ENCODE peak calls at places on chromosomes 7 and 10, in ten cellular contexts. One of them, this sample, is unnamed.

GRCh38 chr7:371119-371778 is 81.3 kb downstream of the FOXL3 start:
- DNase-seq in spleen: peak; percentile 59
- DNase-seq in adrenal gland: peak; percentile 2
- DNase-seq in body of pancreas: peak; percentile 47
- DNase-seq in heart left ventricle: no peak
- DNase-seq in IMR-90: no peak
- DNase-seq in A549: peak; percentile 48
- DNase-seq in right lobe of liver: peak; percentile 67
- DNase-seq in tibial nerve: no peak
- DNase-seq in transverse colon: peak; percentile 57
- DNase-seq in this sample: no peak

GRCh38 chr10:7491949-7492659 is 81.3 kb upstream of the SFMBT2 start:
- DNase-seq in transverse colon: no peak
- DNase-seq in IMR-90: no peak
- DNase-seq in body of pancreas: no peak
- DNase-seq in right lobe of liver: no peak
- DNase-seq in adrenal gland: no peak
- DNase-seq in heart left ventricle: no peak
- DNase-seq in A549: no peak
- DNase-seq in spleen: no peak
- DNase-seq in tibial nerve: no peak
- DNase-seq in this sample: no peak

GRCh38 chr7:102286237-102287081 is at the start of gene SH2B2:
- DNase-seq in spleen: peak; percentile 93
- DNase-seq in A549: no peak
- DNase-seq in IMR-90: peak; percentile 49
- DNase-seq in transverse colon: peak; percentile 74
- DNase-seq in body of pancreas: peak; percentile 79
- DNase-seq in right lobe of liver: peak; percentile 80
- DNase-seq in heart left ventricle: peak; percentile 79
- DNase-seq in tibial nerve: peak; percentile 61
- DNase-seq in adrenal gland: peak; percentile 75
- DNase-seq in this sample: no peak

GRCh38 chr7:31741852-31742251 is 54.8 kb downstream of the PPP1R17 start:
- DNase-seq in heart left ventricle: no peak
- DNase-seq in adrenal gland: no peak
- DNase-seq in IMR-90: no peak
- DNase-seq in right lobe of liver: no peak
- DNase-seq in body of pancreas: no peak
- DNase-seq in A549: no peak
- DNase-seq in transverse colon: no peak
- DNase-seq in spleen: no peak
- DNase-seq in tibial nerve: no peak
- DNase-seq in this sample: no peak

GRCh38 chr10:79387974-79388850 is 40.9 kb downstream of the PPIF start:
- DNase-seq in right lobe of liver: peak; percentile 31
- DNase-seq in adrenal gland: no peak
- DNase-seq in spleen: peak; percentile 51
- DNase-seq in transverse colon: peak; percentile 5
- DNase-seq in tibial nerve: no peak
- DNase-seq in heart left ventricle: no peak
- DNase-seq in A549: no peak
- DNase-seq in body of pancreas: no peak
- DNase-seq in IMR-90: no peak
- DNase-seq in this sample: no peak

GRCh38 chr10:78617633-78618032 is 451.1 kb upstream of the ZMIZ1 start:
- DNase-seq in adrenal gland: no peak
- DNase-seq in IMR-90: no peak
- DNase-seq in tibial nerve: no peak
- DNase-seq in spleen: no peak
- DNase-seq in heart left ventricle: no peak
- DNase-seq in right lobe of liver: no peak
- DNase-seq in body of pancreas: no peak
- DNase-seq in transverse colon: peak; percentile 50
- DNase-seq in A549: no peak
- DNase-seq in this sample: no peak

GRCh38 chr7:112267944-112268691 is 61.6 kb downstream of the ZNF277 start:
- DNase-seq in body of pancreas: no peak
- DNase-seq in spleen: no peak
- DNase-seq in transverse colon: no peak
- DNase-seq in adrenal gland: no peak
- DNase-seq in heart left ventricle: no peak
- DNase-seq in right lobe of liver: no peak
- DNase-seq in tibial nerve: no peak
- DNase-seq in IMR-90: no peak
- DNase-seq in A549: no peak
- DNase-seq in this sample: no peak

GRCh38 chr7:12923971-12924370 is 236.5 kb downstream of the ARL4A start:
- DNase-seq in tibial nerve: no peak
- DNase-seq in body of pancreas: no peak
- DNase-seq in IMR-90: peak; percentile 10
- DNase-seq in transverse colon: no peak
- DNase-seq in right lobe of liver: no peak
- DNase-seq in spleen: no peak
- DNase-seq in A549: no peak
- DNase-seq in heart left ventricle: no peak
- DNase-seq in adrenal gland: no peak
- DNase-seq in this sample: no peak

GRCh38 chr7:130266961-130267321 is 278 bp downstream of the CPA2 start:
- DNase-seq in heart left ventricle: no peak
- DNase-seq in tibial nerve: no peak
- DNase-seq in right lobe of liver: no peak
- DNase-seq in transverse colon: no peak
- DNase-seq in A549: no peak
- DNase-seq in spleen: no peak
- DNase-seq in adrenal gland: no peak
- DNase-seq in IMR-90: no peak
- DNase-seq in body of pancreas: no peak
- DNase-seq in this sample: no peak

GRCh38 chr7:114539575-114539974 is 125.0 kb downstream of the FOXP2 start:
- DNase-seq in tibial nerve: peak; percentile 7
- DNase-seq in right lobe of liver: no peak
- DNase-seq in A549: no peak
- DNase-seq in spleen: no peak
- DNase-seq in body of pancreas: peak; percentile 8
- DNase-seq in IMR-90: peak; percentile 35
- DNase-seq in heart left ventricle: peak; percentile 23
- DNase-seq in adrenal gland: peak; percentile 7
- DNase-seq in transverse colon: peak; percentile 7
- DNase-seq in this sample: no peak

DNA sequence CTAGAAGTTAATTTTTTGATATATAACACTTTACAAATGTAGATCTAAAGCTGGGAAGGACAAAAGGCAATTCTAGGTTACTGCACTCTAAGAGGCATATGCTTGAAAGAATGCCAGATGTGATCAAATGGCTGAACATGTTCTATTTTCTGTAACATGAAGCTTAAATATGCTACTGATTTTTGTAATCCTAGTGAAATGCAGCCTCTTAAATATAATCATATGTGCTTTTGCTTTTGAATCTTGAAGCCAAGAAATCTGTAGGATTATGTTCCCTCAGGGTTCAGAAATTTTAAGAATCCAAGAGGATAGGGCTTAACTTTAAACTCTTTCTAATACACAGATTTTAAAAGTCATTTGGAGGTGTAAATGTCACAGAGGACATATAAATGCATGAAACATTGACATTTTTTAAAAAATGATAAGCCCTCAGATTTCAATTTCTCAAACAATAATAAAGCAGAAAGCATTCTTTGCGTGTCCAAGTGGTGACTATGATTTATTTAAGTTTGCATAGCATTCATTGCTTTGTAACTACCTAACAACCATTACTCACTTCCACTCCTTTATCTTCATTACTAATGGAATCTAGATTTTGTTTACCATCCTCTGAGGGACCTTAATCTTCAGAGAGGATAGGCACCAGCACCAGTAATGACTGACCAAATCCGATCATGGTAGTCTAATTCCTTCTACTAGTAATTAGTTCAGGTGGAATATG is 170.4 kb downstream of the MAGI2 start:
- DNase-seq in heart left ventricle: no peak
- DNase-seq in right lobe of liver: no peak
- DNase-seq in tibial nerve: no peak
- DNase-seq in adrenal gland: no peak
- DNase-seq in transverse colon: no peak
- DNase-seq in IMR-90: peak; percentile 91
- DNase-seq in spleen: no peak
- DNase-seq in body of pancreas: no peak
- DNase-seq in A549: no peak
- DNase-seq in this sample: no peak
- H3K4me3 ChIP-seq in heart left ventricle: no peak overlapping the region
- H3K4me3 ChIP-seq in right lobe of liver: no peak overlapping the region
- H3K4me3 ChIP-seq in tibial nerve: no peak overlapping the region
- H3K4me3 ChIP-seq in adrenal gland: no peak overlapping the region
- H3K4me3 ChIP-seq in transverse colon: no peak overlapping the region
- H3K4me3 ChIP-seq in IMR-90: no peak overlapping the region
- H3K4me3 ChIP-seq in spleen: no peak overlapping the region
- H3K4me3 ChIP-seq in body of pancreas: no peak overlapping the region
- H3K4me3 ChIP-seq in A549: no peak overlapping the region
- H3K4me3 ChIP-seq in this sample: no peak overlapping the region

DNA sequence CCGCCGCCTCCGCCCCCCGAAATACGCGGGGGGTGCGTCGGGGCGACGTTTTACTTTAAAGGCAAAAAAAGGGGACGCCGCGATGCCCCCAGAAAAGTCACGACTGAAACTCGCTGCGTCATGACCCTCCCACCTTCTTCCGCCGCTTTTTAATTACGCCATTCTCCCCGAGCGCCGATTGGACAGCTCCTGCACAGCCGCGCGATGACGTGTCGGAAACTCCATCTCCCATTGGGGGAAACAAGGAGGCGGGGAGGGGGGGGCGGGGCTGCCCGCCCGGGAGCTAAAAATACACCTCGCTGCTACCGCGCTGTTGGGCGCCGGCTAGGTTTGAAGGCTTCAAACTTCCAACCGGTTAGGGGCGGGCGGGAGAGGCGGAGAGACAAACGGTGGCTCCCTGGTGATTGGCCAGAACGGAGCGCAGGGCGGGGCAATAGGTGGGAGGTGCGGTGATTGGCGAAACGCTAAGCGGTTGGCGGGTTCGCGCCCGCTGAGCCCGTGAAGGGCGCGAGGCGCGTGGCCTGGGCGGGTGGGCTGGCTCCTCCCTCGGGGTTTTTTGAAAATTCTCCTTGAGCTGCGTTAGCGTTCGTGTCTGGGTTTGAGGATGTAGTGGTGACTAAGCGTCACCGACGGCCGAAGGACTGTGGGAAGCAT is at the start of gene RHEB:
- DNase-seq in spleen: peak; percentile 99
- DNase-seq in IMR-90: peak; percentile 99
- DNase-seq in tibial nerve: peak; percentile 97
- DNase-seq in transverse colon: peak; percentile 99
- DNase-seq in body of pancreas: peak; percentile 99
- DNase-seq in adrenal gland: peak; percentile 99
- DNase-seq in A549: peak; percentile 92
- DNase-seq in right lobe of liver: peak; percentile 99
- DNase-seq in heart left ventricle: peak; percentile 99
- DNase-seq in this sample: peak; percentile 98
- TF ChIP-seq POLR2A in spleen: no peak
- TF ChIP-seq POLR2A in IMR-90: no peak
- TF ChIP-seq POLR2A in tibial nerve: peak; percentile 43
- TF ChIP-seq POLR2A in transverse colon: peak; percentile 26
- TF ChIP-seq POLR2A in body of pancreas: peak; percentile 53
- TF ChIP-seq POLR2A in adrenal gland: peak; percentile 56
- TF ChIP-seq POLR2A in A549: no peak
- TF ChIP-seq POLR2A in right lobe of liver: no peak
- TF ChIP-seq POLR2A in heart left ventricle: no peak
- TF ChIP-seq POLR2A in this sample: no peak

DNA sequence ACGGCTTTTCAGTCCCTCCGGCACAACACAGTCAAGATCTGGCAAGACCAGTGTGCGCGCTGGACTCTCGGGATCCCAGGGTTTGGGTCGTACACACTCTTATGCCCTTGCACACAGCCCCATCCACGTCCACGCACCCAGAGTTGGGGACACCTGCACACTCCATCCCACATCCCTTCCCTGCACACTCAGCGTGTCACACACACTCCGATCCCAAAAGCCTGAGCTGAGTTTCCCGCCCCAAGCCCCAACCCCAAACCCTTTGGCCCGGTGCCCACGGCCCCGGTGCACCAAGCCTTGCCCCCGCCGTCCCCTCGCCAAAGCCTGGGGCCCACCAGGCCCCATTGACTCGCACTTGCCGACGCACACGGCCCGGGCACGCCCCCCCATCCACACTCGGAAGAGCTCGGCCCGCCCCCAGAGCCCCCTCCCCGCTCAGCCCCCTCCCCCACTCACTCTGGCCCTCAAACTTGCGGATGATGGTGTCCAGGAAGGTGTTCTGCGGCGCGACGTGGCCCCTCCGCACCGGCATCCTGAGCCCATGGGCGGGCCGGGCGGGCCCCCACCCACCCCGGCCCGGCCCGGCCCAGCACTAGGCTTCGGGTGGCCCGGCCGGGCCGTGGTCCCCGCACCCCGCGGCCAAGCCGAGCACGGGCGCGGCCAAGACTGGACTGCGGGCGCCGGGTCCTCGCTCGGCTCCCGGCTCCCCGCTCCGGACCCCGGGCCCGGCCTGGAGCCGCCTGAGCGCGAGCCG is 562 bp downstream of the KCNH2 start:
- DNase-seq in right lobe of liver: no peak
- DNase-seq in tibial nerve: no peak
- DNase-seq in A549: no peak
- DNase-seq in spleen: no peak
- DNase-seq in adrenal gland: no peak
- DNase-seq in IMR-90: no peak
- DNase-seq in heart left ventricle: peak; percentile 59
- DNase-seq in body of pancreas: no peak
- DNase-seq in transverse colon: no peak
- DNase-seq in this sample: no peak
- H3K4me3 ChIP-seq in right lobe of liver: no peak overlapping the region
- H3K4me3 ChIP-seq in tibial nerve: peak overlapping the region; percentile 21
- H3K4me3 ChIP-seq in A549: peak overlapping the region; percentile 60
- H3K4me3 ChIP-seq in spleen: no peak overlapping the region
- H3K4me3 ChIP-seq in adrenal gland: no peak overlapping the region
- H3K4me3 ChIP-seq in IMR-90: peak overlapping the region; percentile 11
- H3K4me3 ChIP-seq in heart left ventricle: peak overlapping the region; percentile 53
- H3K4me3 ChIP-seq in body of pancreas: no peak overlapping the region
- H3K4me3 ChIP-seq in transverse colon: peak overlapping the region; percentile 29
- H3K4me3 ChIP-seq in this sample: peak overlapping the region; percentile 46

DNA sequence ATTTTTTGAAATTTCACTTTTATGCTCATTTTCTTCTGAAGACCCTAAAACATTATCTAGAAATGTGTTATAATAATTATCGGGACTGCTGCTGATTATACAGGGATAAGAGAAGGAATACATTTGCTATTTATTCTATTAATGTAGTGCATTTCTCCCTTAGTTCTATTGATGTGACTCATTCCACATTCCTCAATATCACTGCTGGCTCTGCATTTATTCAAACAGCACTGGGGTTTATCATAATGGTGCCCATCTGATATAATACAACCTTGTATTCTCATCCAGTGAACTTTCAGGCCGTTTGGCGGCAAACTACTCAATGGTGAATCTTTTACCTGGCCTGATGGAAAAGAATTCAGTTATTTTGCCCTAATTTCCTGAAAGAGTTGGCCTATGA is 7.8 kb downstream of the KCND2 start:
- DNase-seq in heart left ventricle: no peak
- DNase-seq in tibial nerve: no peak
- DNase-seq in body of pancreas: no peak
- DNase-seq in right lobe of liver: no peak
- DNase-seq in adrenal gland: no peak
- DNase-seq in IMR-90: no peak
- DNase-seq in spleen: no peak
- DNase-seq in A549: no peak
- DNase-seq in transverse colon: no peak
- DNase-seq in this sample: no peak
- TF ChIP-seq POLR2A in heart left ventricle: no peak
- TF ChIP-seq POLR2A in tibial nerve: no peak
- TF ChIP-seq POLR2A in body of pancreas: no peak
- TF ChIP-seq POLR2A in right lobe of liver: no peak
- TF ChIP-seq POLR2A in adrenal gland: no peak
- TF ChIP-seq POLR2A in IMR-90: no peak
- TF ChIP-seq POLR2A in spleen: no peak
- TF ChIP-seq POLR2A in A549: no peak
- TF ChIP-seq POLR2A in transverse colon: no peak
- TF ChIP-seq POLR2A in this sample: no peak